ENCODE peak calls at places on chromosomes 7 and 10, in seven cellular contexts. X is H9, P is IMR-90, L is neuronal stem cell, Q is H1, K is mesenchymal stem cell, B is trophoblast cell. C is an unnamed sample. For H3K4me1, the result is how much of the 10 kb centered on the place peaks cover.

GRCh38 chr7:131723926-131724325 is 167.5 kb upstream of the PODXL start:
- DNase-seq in X (no peak), P (peak), L (no peak), Q (no peak), K (peak), B (no peak), C (peak)

GRCh38 chr10:76937056-76937665 is 700.4 kb downstream of the KCNMA1 start:
- DNase-seq in X (no peak), P (no peak), L (no peak), Q (no peak), K (no peak), B (no peak), C (no peak)

GRCh38 chr10:50624866-50625491 is 1.2 kb upstream of the SGMS1 start:
- DNase-seq in X (peak), P (peak), L (peak), Q (peak), K (peak), B (peak), C (peak)

GRCh38 chr7:12199363-12199762 is 11.7 kb upstream of the TMEM106B start:
- DNase-seq in X (no peak), P (peak), L (no peak), Q (no peak), K (peak), B (peak), C (peak)

GRCh38 chr10:66941491-66941890 is 15.7 kb downstream of the LRRTM3 start:
- DNase-seq in X (no peak), P (no peak), L (no peak), Q (no peak), K (no peak), B (no peak), C (no peak)

GRCh38 chr10:117647306-117647705 is 104.8 kb downstream of the EMX2 start:
- DNase-seq in X (no peak), P (no peak), L (no peak), Q (no peak), K (no peak), B (no peak), C (no peak)

GRCh38 chr7:130951303-130951975 is 217.4 kb upstream of the KLF14 start:
- DNase-seq in X (no peak), P (no peak), L (no peak), Q (no peak), K (no peak), B (no peak), C (no peak)

GRCh38 chr10:125037145-125037544 is 95.2 kb downstream of the ZRANB1 start:
- DNase-seq in X (no peak), P (peak), L (no peak), Q (no peak), K (peak), B (no peak), C (peak)

GRCh38 chr10:78515037-78515872 is 481.6 kb downstream of the RPS24 start:
- DNase-seq in X (peak), P (no peak), L (no peak), Q (no peak), K (no peak), B (no peak), C (no peak)

GRCh38 chr10:127937915-127938440 is 31.1 kb downstream of the PTPRE start:
- DNase-seq in X (no peak), P (no peak), L (no peak), Q (no peak), K (no peak), B (no peak), C (no peak)

GRCh38 chr7:55533050-55533728 is 39.1 kb downstream of the VOPP1 start:
- DNase-seq in X (no peak), P (peak), L (no peak), Q (no peak), K (peak), B (peak), C (no peak)

GRCh38 chr7:26704786-26705185 is 159.6 kb downstream of the SKAP2 start:
- DNase-seq in X (no peak), P (peak), L (no peak), Q (no peak), K (no peak), B (no peak), C (no peak)

GRCh38 chr7:96118449-96119001 is 203.4 kb downstream of the SLC25A13 start:
- DNase-seq in X (peak), P (no peak), L (no peak), Q (no peak), K (no peak), B (no peak), C (peak)

GRCh38 chr7:74013539-74014272 is 14.3 kb upstream of the ELN start:
- DNase-seq in X (no peak), P (no peak), L (no peak), Q (no peak), K (no peak), B (no peak), C (no peak)

GRCh38 chr7:89839329-89839728 is 314.9 kb upstream of the STEAP1 start:
- DNase-seq in X (no peak), P (no peak), L (no peak), Q (no peak), K (no peak), B (no peak), C (no peak)

GRCh38 chr10:44977287-44978212 is 1.1 kb downstream of the DEPP1 start:
- DNase-seq in X (no peak), P (no peak), L (no peak), Q (no peak), K (no peak), B (no peak), C (no peak)

GRCh38 chr7:30681262-30682130 is 760 bp downstream of the CRHR2 start:
- DNase-seq in X (peak), P (no peak), L (no peak), Q (peak), K (no peak), B (no peak), C (peak)

GRCh38 chr7:118218413-118219156 is 5.9 kb upstream of the ANKRD7 start:
- DNase-seq in X (no peak), P (no peak), L (no peak), Q (no peak), K (peak), B (no peak), C (no peak)

GRCh38 chr10:101570764-101571572 is 17.1 kb downstream of the POLL start:
- DNase-seq in X (no peak), P (no peak), L (no peak), Q (no peak), K (no peak), B (no peak), C (no peak)

GRCh38 chr10:60309891-60310290 is 79.8 kb downstream of the ANK3 start:
- DNase-seq in X (no peak), P (no peak), L (no peak), Q (no peak), K (no peak), B (no peak), C (no peak)

GRCh38 chr7:144854839-144855424 is 19.1 kb upstream of the TPK1 start:
- DNase-seq in X (no peak), P (no peak), L (peak), Q (no peak), K (peak), B (no peak), C (peak)

GRCh38 chr10:59107147-59107546 is 69.3 kb upstream of the PHYHIPL start:
- DNase-seq in X (no peak), P (no peak), L (no peak), Q (no peak), K (no peak), B (no peak), C (no peak)

GRCh38 chr7:141220263-141220662 is 146.4 kb downstream of the TMEM178B start:
- DNase-seq in X (no peak), P (no peak), L (no peak), Q (no peak), K (no peak), B (no peak), C (peak)

GRCh38 chr10:101905241-101905640 is 61.6 kb upstream of the KCNIP2 start:
- DNase-seq in X (no peak), P (no peak), L (no peak), Q (no peak), K (no peak), B (peak), C (no peak)

GRCh38 chr10:75640803-75641202 is 209.4 kb downstream of the LRMDA start:
- DNase-seq in X (no peak), P (no peak), L (no peak), Q (no peak), K (no peak), B (no peak), C (peak)

GRCh38 chr7:92360387-92360786 is 86.9 kb upstream of the GATAD1 start:
- DNase-seq in X (no peak), P (peak), L (no peak), Q (no peak), K (no peak), B (no peak), C (no peak)

GRCh38 chr7:27678617-27679260 is 16.1 kb upstream of the HIBADH start:
- DNase-seq in X (no peak), P (peak), L (no peak), Q (no peak), K (peak), B (no peak), C (no peak)

DNA sequence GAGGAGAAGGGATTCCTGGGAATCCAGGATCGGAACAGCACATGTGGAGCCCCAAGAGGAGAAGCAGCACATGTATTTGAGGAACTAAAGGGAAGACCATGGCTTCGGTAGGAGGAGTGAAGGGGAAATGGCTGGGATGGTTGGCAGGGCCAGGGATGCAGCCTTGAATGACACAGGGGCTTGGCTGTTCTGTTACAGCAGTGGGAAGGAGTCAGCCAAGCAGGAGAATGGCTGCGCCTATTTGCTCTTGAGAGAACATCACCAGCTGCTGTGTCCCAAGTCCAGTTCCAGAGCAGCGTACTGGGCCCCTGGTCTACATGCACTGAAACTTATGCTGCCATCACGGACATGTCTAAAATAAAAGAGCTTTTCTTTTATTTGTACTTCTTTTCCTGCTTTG is 130.0 kb downstream of the PLPP4 start:
- DNase-seq in X (no peak), P (no peak), L (no peak), Q (no peak), K (no peak), B (no peak), C (no peak)
- H2BK120ac ChIP-seq in X (no peak), P (no peak), L (no peak), Q (no peak), K (no peak), B (no peak), C (no peak)

DNA sequence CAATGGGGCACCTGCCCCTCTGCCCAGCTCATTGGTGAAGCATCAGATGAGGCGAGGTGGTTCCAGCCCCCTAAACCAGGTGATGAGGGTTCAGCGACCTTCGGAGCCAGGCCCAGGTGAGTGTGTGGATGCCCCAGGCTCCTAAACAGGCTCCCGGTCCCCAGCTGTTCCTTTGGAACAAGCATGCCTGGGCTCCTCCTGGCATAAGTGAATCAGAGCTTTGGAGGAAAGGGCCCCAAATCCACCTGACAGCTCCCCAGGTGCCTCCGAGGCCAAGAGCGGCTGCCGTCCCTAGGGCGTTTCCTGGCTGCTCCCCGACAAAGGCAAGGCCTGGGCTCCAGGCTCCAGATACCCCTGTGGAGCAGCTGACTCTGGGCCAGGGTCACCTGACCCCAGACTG is 61.3 kb downstream of the YKT6 start:
- DNase-seq in X (no peak), P (no peak), L (no peak), Q (no peak), K (no peak), B (no peak), C (no peak)
- H3K4me1 ChIP-seq in X (under half), P (under half), L (under half), Q (under half), K (under half), B (under half), C (under half)

GRCh38 chr7:50336909-50337703 is 32.6 kb downstream of the IKZF1 start:
- DNase-seq in X (no peak), P (no peak), L (no peak), Q (no peak), K (no peak), B (no peak), C (no peak)
- H3K9ac ChIP-seq in X (no peak), P (no peak), L (no peak), Q (no peak), K (no peak), B (no peak), C (no peak)

GRCh38 chr10:63773962-63774361 is 252.8 kb downstream of the REEP3 start:
- DNase-seq in X (no peak), P (no peak), L (no peak), Q (no peak), K (no peak), B (no peak), C (no peak)

GRCh38 chr10:63773106-63773505 is 251.9 kb downstream of the REEP3 start:
- DNase-seq in X (no peak), P (no peak), L (no peak), Q (no peak), K (no peak), B (no peak), C (no peak)

GRCh38 chr10:63767512-63767911 is 246.3 kb downstream of the REEP3 start:
- DNase-seq in X (no peak), P (peak), L (no peak), Q (no peak), K (peak), B (no peak), C (no peak)

GRCh38 chr10:63769367-63769766 is 248.2 kb downstream of the REEP3 start:
- DNase-seq in X (no peak), P (no peak), L (no peak), Q (no peak), K (no peak), B (no peak), C (no peak)

GRCh38 chr10:63770523-63770922 is 249.3 kb downstream of the REEP3 start:
- DNase-seq in X (no peak), P (no peak), L (no peak), Q (no peak), K (no peak), B (no peak), C (no peak)
- H2BK120ac ChIP-seq in X (no peak), P (no peak), L (no peak), Q (no peak), K (no peak), B (no peak), C (no peak)

DNA sequence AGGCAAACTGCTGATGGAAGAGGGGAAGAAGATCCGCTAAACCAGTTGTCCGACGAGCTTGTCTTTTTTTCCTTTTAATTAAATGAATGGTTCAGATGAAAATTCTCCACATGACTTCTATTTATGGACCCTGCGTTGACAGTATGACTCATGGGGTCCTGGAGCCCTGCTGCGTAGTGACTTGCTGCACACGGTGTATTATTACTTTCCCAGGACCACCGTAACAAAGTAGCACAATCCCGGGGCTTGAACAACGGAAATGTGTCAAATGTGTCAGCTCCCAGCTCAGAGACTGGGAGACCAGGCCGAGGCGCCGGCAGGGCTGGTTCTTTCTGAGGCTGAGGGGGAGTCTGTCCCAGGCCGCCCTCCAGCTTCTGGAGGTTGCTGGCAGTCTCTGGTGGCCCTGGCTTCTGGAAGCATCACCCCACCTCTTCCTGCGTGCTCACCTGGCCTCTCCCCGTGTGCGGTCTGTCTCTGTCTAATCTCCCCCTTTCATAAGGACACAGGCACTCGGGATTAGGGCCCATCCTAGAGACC is 33.8 kb upstream of the MNX1 start:
- DNase-seq in X (no peak), P (peak), L (no peak), Q (no peak), K (no peak), B (no peak), C (no peak)
- H3K4me1 ChIP-seq in X (under half), P (under half), L (under half), Q (under half), K (under half), B (under half), C (under half)

DNA sequence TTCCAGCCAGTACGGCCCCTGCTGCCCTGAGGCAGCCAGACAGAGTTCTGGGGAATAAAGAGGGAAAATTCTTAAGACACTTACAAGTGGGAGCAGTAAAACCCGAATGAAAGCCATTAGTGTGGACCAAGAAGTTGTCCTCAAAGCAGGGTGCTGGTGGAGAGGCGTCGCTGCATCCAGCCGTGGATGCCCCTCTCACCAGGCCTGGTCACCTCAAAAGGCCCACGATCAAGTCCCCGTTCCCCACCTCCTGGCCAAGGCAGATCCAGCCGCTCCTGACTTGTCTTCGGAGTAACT is 656 bp downstream of the VSTM4 start:
- DNase-seq in X (peak), P (no peak), L (no peak), Q (no peak), K (no peak), B (no peak), C (no peak)
- H3K9ac ChIP-seq in X (peak), P (peak), L (peak), Q (peak), K (peak), B (no peak), C (peak)

GRCh38 chr10:118917701-118918100 is 111.8 kb upstream of the NANOS1 start:
- DNase-seq in X (no peak), P (no peak), L (no peak), Q (no peak), K (no peak), B (no peak), C (no peak)
- H2BK120ac ChIP-seq in X (no peak), P (no peak), L (no peak), Q (no peak), K (no peak), B (no peak), C (no peak)

GRCh38 chr10:43254881-43255643 is 11.8 kb downstream of the RASGEF1A start:
- DNase-seq in X (no peak), P (no peak), L (no peak), Q (no peak), K (no peak), B (no peak), C (no peak)
- H3K4me1 ChIP-seq in X (under half), P (under half), L (under half), Q (under half), K (under half), B (under half), C (under half)

DNA sequence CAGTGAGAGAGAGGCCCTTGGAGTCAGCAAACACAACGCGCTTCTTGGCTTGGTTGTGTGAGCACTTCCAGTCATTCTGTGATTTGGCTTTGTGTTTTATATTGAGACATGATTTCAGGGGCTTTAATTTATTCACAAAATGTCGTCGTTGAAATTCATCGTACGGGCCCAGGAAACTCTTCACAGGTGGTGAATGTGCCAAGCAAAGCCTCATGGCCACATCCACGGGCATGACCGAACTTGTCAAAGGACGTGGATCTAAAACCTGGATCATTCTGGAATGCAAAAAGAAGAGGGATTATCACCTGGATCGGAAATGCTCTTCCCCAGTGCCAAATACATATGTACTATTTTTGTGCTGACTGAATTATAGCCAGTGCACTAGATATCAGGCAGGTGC is 2.3 kb downstream of the PPP1R3C start:
- DNase-seq in X (no peak), P (no peak), L (no peak), Q (no peak), K (no peak), B (no peak), C (no peak)
- H3K9ac ChIP-seq in X (no peak), P (no peak), L (no peak), Q (no peak), K (no peak), B (no peak), C (no peak)

GRCh38 chr10:29620112-29620690 is 14.6 kb downstream of the SVIL start:
- DNase-seq in X (no peak), P (no peak), L (no peak), Q (no peak), K (no peak), B (no peak), C (no peak)
- H2BK120ac ChIP-seq in X (no peak), P (no peak), L (no peak), Q (no peak), K (no peak), B (no peak), C (no peak)